ENCODE peak calls at places on chromosome 11, in ten cellular contexts. X is GM23248, J is pancreas, Q is spleen, I is neuronal stem cell, D is neural progenitor cell, R is IMR-90, Z is Caco-2, U is Panc1, N is left lung. O is an unnamed sample. For H3K4me1, the result is how much of the 10 kb centered on the place peaks cover.

GRCh38 chr11:103924166-103925013 is 112.0 kb upstream of the DDI1 start:
- DNase-seq in X (no peak), J (no peak), Q (no peak), I (no peak), D (no peak), R (peak), Z (no peak), U (no peak), N (no peak), O (no peak)

GRCh38 chr11:59815754-59816153 is 5.2 kb upstream of the MRPL16 start:
- DNase-seq in X (no peak), J (no peak), Q (no peak), I (no peak), D (peak), R (no peak), Z (no peak), U (no peak), N (no peak), O (peak)

GRCh38 chr11:120710354-120711187 is 199.0 kb downstream of the GRIK4 start:
- DNase-seq in X (peak), J (peak), Q (peak), I (peak), D (peak), R (peak), Z (peak), U (no peak), N (peak), O (peak)

GRCh38 chr11:3859373-3859881 is 4.0 kb downstream of the STIM1 start:
- DNase-seq in X (no peak), J (peak), Q (peak), I (no peak), D (no peak), R (no peak), Z (no peak), U (no peak), N (no peak), O (no peak)

GRCh38 chr11:110778351-110778750 is 66.1 kb upstream of the ARHGAP20 start:
- DNase-seq in X (no peak), J (no peak), Q (no peak), I (no peak), D (no peak), R (peak), Z (no peak), U (no peak), N (no peak), O (no peak)

GRCh38 chr11:47395225-47396048 is 13.0 kb upstream of the SLC39A13 start:
- DNase-seq in X (no peak), J (no peak), Q (peak), I (no peak), D (no peak), R (no peak), Z (no peak), U (no peak), N (peak), O (no peak)

GRCh38 chr11:17014321-17014773 is at the start of gene PLEKHA7:
- DNase-seq in X (peak), J (peak), Q (peak), I (peak), D (peak), R (no peak), Z (peak), U (no peak), N (no peak), O (peak)

GRCh38 chr11:102615077-102615893 is 9.8 kb downstream of the MMP20 start:
- DNase-seq in X (peak), J (no peak), Q (no peak), I (no peak), D (peak), R (no peak), Z (no peak), U (no peak), N (no peak), O (no peak)

GRCh38 chr11:57310630-57311086 is 14.1 kb downstream of the TNKS1BP1 start:
- DNase-seq in X (peak), J (peak), Q (no peak), I (no peak), D (no peak), R (peak), Z (no peak), U (no peak), N (no peak), O (no peak)

GRCh38 chr11:120547301-120547700 is 35.8 kb downstream of the GRIK4 start:
- DNase-seq in X (peak), J (peak), Q (no peak), I (no peak), D (no peak), R (peak), Z (no peak), U (no peak), N (no peak), O (no peak)

GRCh38 chr11:57477507-57478189 is 17.3 kb downstream of the RTN4RL2 start:
- DNase-seq in X (no peak), J (peak), Q (no peak), I (no peak), D (no peak), R (no peak), Z (no peak), U (no peak), N (no peak), O (no peak)

GRCh38 chr11:111975076-111975806 is 38.1 kb downstream of the DIXDC1 start:
- DNase-seq in X (peak), J (no peak), Q (no peak), I (no peak), D (no peak), R (no peak), Z (peak), U (no peak), N (no peak), O (no peak)

GRCh38 chr11:71336996-71337772 is 84.8 kb upstream of the SHANK2 start:
- DNase-seq in X (no peak), J (no peak), Q (peak), I (no peak), D (no peak), R (no peak), Z (no peak), U (no peak), N (no peak), O (no peak)

GRCh38 chr11:120800206-120800605 is 223.7 kb upstream of the TBCEL start:
- DNase-seq in X (no peak), J (no peak), Q (no peak), I (no peak), D (no peak), R (no peak), Z (no peak), U (no peak), N (no peak), O (no peak)

GRCh38 chr11:3984896-3985295 is 109.7 kb upstream of the RRM1 start:
- DNase-seq in X (no peak), J (no peak), Q (no peak), I (peak), D (peak), R (peak), Z (peak), U (no peak), N (no peak), O (no peak)

GRCh38 chr11:45500457-45500856 is 165.0 kb downstream of the CHST1 start:
- DNase-seq in X (no peak), J (no peak), Q (peak), I (peak), D (peak), R (no peak), Z (no peak), U (no peak), N (no peak), O (no peak)

GRCh38 chr11:131372243-131372930 is 2.0 kb downstream of the NTM start:
- DNase-seq in X (no peak), J (no peak), Q (no peak), I (no peak), D (no peak), R (no peak), Z (no peak), U (no peak), N (no peak), O (no peak)

GRCh38 chr11:130861283-130861682 is 55.0 kb downstream of the SNX19 start:
- DNase-seq in X (no peak), J (no peak), Q (no peak), I (no peak), D (no peak), R (no peak), Z (no peak), U (no peak), N (no peak), O (no peak)

GRCh38 chr11:62266558-62266957 is 3.4 kb upstream of the SCGB2A2 start:
- DNase-seq in X (peak), J (no peak), Q (no peak), I (no peak), D (no peak), R (peak), Z (no peak), U (peak), N (no peak), O (no peak)

GRCh38 chr11:11701070-11701469 is 79.3 kb upstream of the GALNT18 start:
- DNase-seq in X (peak), J (no peak), Q (no peak), I (no peak), D (no peak), R (peak), Z (no peak), U (no peak), N (no peak), O (no peak)

GRCh38 chr11:34405079-34405858 is 33.5 kb upstream of the CAT start:
- DNase-seq in X (peak), J (no peak), Q (no peak), I (no peak), D (no peak), R (no peak), Z (no peak), U (no peak), N (no peak), O (no peak)

GRCh38 chr11:100825610-100826009 is 138.5 kb downstream of the ARHGAP42 start:
- DNase-seq in X (no peak), J (no peak), Q (no peak), I (no peak), D (no peak), R (no peak), Z (no peak), U (no peak), N (no peak), O (no peak)

GRCh38 chr11:47393163-47394049 is 15.0 kb upstream of the SLC39A13 start:
- DNase-seq in X (peak), J (no peak), Q (peak), I (no peak), D (peak), R (peak), Z (no peak), U (no peak), N (peak), O (no peak)

GRCh38 chr11:129862123-129862522 is 33.3 kb downstream of the NFRKB start:
- DNase-seq in X (no peak), J (no peak), Q (no peak), I (no peak), D (no peak), R (no peak), Z (peak), U (no peak), N (no peak), O (no peak)

GRCh38 chr11:123438191-123438627 is 8.1 kb downstream of the GRAMD1B start:
- DNase-seq in X (peak), J (no peak), Q (no peak), I (no peak), D (peak), R (peak), Z (no peak), U (no peak), N (no peak), O (peak)

GRCh38 chr11:62605902-62606301 is 4.2 kb upstream of the MTA2 start:
- DNase-seq in X (no peak), J (no peak), Q (no peak), I (no peak), D (no peak), R (no peak), Z (no peak), U (no peak), N (no peak), O (no peak)

GRCh38 chr11:110971110-110971509 is 258.9 kb upstream of the ARHGAP20 start:
- DNase-seq in X (peak), J (no peak), Q (no peak), I (no peak), D (no peak), R (peak), Z (no peak), U (no peak), N (no peak), O (no peak)

GRCh38 chr11:61534025-61534900 is 25.7 kb downstream of the LRRC10B start:
- DNase-seq in X (no peak), J (no peak), Q (no peak), I (no peak), D (no peak), R (no peak), Z (no peak), U (no peak), N (no peak), O (no peak)

GRCh38 chr11:74288161-74288560 is 23.3 kb downstream of the P4HA3 start:
- DNase-seq in X (peak), J (no peak), Q (no peak), I (no peak), D (no peak), R (peak), Z (no peak), U (peak), N (no peak), O (no peak)

GRCh38 chr11:64864473-64865285 is 13.7 kb downstream of the EHD1 start:
- DNase-seq in X (peak), J (no peak), Q (peak), I (no peak), D (peak), R (peak), Z (peak), U (no peak), N (peak), O (no peak)

GRCh38 chr11:29018631-29019030 is 910.4 kb downstream of the METTL15 start:
- DNase-seq in X (peak), J (no peak), Q (no peak), I (no peak), D (no peak), R (peak), Z (no peak), U (peak), N (no peak), O (no peak)

GRCh38 chr11:76445122-76446084 is 585 bp downstream of the EMSY start:
- DNase-seq in X (peak), J (peak), Q (peak), I (peak), D (peak), R (peak), Z (peak), U (peak), N (peak), O (peak)

GRCh38 chr11:6703247-6704063 is 20.3 kb upstream of the MRPL17 start:
- DNase-seq in X (peak), J (peak), Q (no peak), I (peak), D (peak), R (peak), Z (peak), U (no peak), N (peak), O (peak)

GRCh38 chr11:107301886-107302285 is 155.7 kb downstream of the CWF19L2 start:
- DNase-seq in X (no peak), J (no peak), Q (no peak), I (no peak), D (no peak), R (no peak), Z (no peak), U (no peak), N (no peak), O (no peak)

GRCh38 chr11:44788536-44789227 is 61.9 kb downstream of the TSPAN18 start:
- DNase-seq in X (no peak), J (no peak), Q (peak), I (no peak), D (no peak), R (peak), Z (no peak), U (no peak), N (peak), O (no peak)

GRCh38 chr11:117023178-117023577 is 75.0 kb downstream of the SIK3 start:
- DNase-seq in X (no peak), J (no peak), Q (no peak), I (no peak), D (no peak), R (no peak), Z (no peak), U (no peak), N (no peak), O (no peak)

GRCh38 chr11:23206736-23207336 is 346.6 kb upstream of the CCDC179 start:
- DNase-seq in X (peak), J (no peak), Q (no peak), I (no peak), D (no peak), R (peak), Z (no peak), U (no peak), N (no peak), O (no peak)

GRCh38 chr11:88101881-88102594 is 73.2 kb downstream of the RAB38 start:
- DNase-seq in X (no peak), J (no peak), Q (no peak), I (no peak), D (no peak), R (no peak), Z (no peak), U (no peak), N (no peak), O (no peak)

GRCh38 chr11:17375547-17375946 is 12.9 kb downstream of the KCNJ11 start:
- DNase-seq in X (no peak), J (no peak), Q (no peak), I (no peak), D (no peak), R (no peak), Z (no peak), U (no peak), N (no peak), O (no peak)

GRCh38 chr11:73648629-73649046 is 2.3 kb downstream of the PLEKHB1 start:
- DNase-seq in X (no peak), J (no peak), Q (no peak), I (no peak), D (peak), R (no peak), Z (no peak), U (no peak), N (no peak), O (no peak)

DNA sequence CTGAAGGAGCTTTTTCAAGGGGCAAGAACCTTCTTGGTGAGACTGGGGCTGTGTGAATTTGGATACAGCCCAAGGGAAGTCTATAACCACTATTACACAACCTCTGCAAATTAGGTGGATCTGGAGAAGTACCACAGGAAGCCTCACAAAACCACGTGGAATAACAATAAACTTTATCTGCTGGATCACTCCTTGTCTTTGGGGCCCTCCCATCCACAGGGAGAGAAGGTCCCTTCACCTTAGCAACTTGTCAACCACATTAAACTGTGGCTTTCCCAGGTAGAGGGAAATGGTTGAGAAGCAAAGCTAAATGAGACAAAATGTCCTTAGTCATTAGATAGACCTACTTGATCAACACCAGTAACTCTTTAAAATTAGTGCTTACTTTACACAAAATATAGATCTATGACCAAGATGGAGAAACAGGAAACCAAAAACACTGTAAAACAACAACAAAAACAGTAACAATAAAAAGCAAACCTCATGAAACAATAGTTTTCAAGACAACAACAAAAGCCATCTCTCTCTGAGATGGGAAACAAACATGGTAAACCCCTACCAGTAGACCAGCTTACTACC is 9.7 kb downstream of the NARS2 start:
- DNase-seq in X (peak), J (no peak), Q (no peak), I (no peak), D (no peak), R (no peak), Z (no peak), U (no peak), N (no peak), O (no peak)
- H3K4me1 ChIP-seq in X (under half), J (under half), Q (under half), I (under half), D (under half), R (under half), Z (under half), U (under half), N (under half), O (under half)

GRCh38 chr11:118922745-118923627 is 2.7 kb downstream of the BCL9L start:
- DNase-seq in X (peak), J (no peak), Q (peak), I (no peak), D (no peak), R (no peak), Z (no peak), U (no peak), N (no peak), O (no peak)

GRCh38 chr11:118921929-118922744 is 3.6 kb downstream of the BCL9L start:
- DNase-seq in X (peak), J (peak), Q (peak), I (no peak), D (peak), R (peak), Z (peak), U (no peak), N (peak), O (no peak)

GRCh38 chr11:118924591-118925585 is 838 bp downstream of the BCL9L start:
- DNase-seq in X (peak), J (peak), Q (peak), I (no peak), D (peak), R (peak), Z (peak), U (no peak), N (peak), O (peak)

GRCh38 chr11:118921121-118921928 is 4.4 kb downstream of the BCL9L start:
- DNase-seq in X (peak), J (peak), Q (peak), I (no peak), D (peak), R (peak), Z (peak), U (no peak), N (peak), O (no peak)

DNA sequence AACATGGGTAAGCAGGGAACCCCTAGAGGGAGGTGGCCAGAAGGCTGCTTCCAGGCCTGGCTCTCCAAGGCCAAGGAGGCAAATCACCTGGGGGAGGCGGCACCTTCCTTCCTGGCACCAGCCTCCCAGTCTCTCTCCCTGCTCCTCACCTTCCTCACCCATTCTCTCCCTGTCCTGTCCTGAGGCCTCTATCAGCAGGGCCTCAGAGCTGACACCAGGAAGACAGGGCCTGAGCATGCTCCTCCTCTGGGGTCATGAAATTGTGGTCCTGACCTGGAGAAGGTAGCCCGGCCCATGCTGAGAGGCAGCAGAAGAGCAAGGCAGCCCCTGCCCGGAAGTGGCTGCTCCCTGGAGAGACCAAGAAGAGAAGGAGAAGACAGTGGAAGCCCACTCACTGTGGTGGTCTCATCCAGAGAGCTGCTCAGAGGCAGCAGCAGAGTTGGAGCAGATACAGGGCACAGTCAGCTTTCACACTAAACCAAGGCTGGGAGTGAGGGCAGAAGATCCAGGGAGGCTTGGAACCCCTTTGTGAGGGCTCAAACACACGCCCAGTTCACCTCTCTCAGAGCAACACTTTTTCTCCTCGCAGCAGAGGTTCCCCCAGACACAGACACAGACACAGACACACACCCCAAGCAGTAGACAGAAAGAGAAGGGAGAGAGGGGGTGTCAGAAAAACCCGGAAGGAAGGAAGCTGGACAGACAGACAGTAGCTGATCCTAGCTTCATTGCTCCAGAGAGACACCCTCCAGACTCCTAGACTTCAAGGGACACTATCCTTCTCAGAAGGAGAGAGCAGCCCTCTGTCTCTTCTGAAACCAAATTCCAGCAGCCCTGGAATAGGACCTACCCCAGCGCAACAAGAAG is 1.8 kb downstream of the BCL9L start:
- DNase-seq in X (peak), J (no peak), Q (no peak), I (no peak), D (no peak), R (no peak), Z (no peak), U (no peak), N (no peak), O (no peak)
- H3K4me1 ChIP-seq in X (under half), J (under half), Q (half or more), I (half or more), D (half or more), R (under half), Z (half or more), U (under half), N (half or more), O (under half)

GRCh38 chr11:337711-338110 is 17.1 kb upstream of the IFITM3 start:
- DNase-seq in X (no peak), J (no peak), Q (peak), I (no peak), D (no peak), R (no peak), Z (no peak), U (no peak), N (no peak), O (no peak)
- H3K4me1 ChIP-seq in X (under half), J (under half), Q (under half), I (under half), D (half or more), R (under half), Z (under half), U (under half), N (under half), O (under half)

GRCh38 chr11:69013009-69013951 is at the start of gene MRGPRF:
- DNase-seq in X (peak), J (peak), Q (peak), I (no peak), D (peak), R (peak), Z (peak), U (no peak), N (peak), O (no peak)
- H3K4me1 ChIP-seq in X (under half), J (under half), Q (under half), I (under half), D (under half), R (under half), Z (under half), U (under half), N (under half), O (under half)

GRCh38 chr11:20309626-20310025 is 53.9 kb upstream of the HTATIP2 start:
- DNase-seq in X (no peak), J (no peak), Q (no peak), I (no peak), D (no peak), R (no peak), Z (no peak), U (no peak), N (no peak), O (no peak)
- H3K4me1 ChIP-seq in X (under half), J (under half), Q (under half), I (under half), D (half or more), R (under half), Z (under half), U (under half), N (under half), O (under half)

GRCh38 chr11:2792376-2793250 is 92.8 kb upstream of the KCNQ1OT1 start:
- DNase-seq in X (no peak), J (no peak), Q (peak), I (no peak), D (no peak), R (no peak), Z (no peak), U (no peak), N (peak), O (no peak)
- H3K4me1 ChIP-seq in X (under half), J (under half), Q (under half), I (under half), D (under half), R (under half), Z (under half), U (under half), N (under half), O (under half)